ENCODE peak calls at places on chromosomes 11 and 22, in five cellular contexts. One of them, this sample, is unnamed.

GRCh38 chr11:86519064-86519911 is 144.6 kb downstream of the CCDC81 start:
- DNase-seq in MV-4-11: no peak
- DNase-seq in amniotic stem cell: peak
- DNase-seq in T follicular helper cell: no peak
- DNase-seq in activated T-cell treated with anti-CD3 and anti-CD28 coated beads for 1 hour: no peak
- DNase-seq in this sample: no peak

GRCh38 chr11:96284401-96284800 is 58.6 kb downstream of the MAML2 start:
- DNase-seq in MV-4-11: no peak
- DNase-seq in amniotic stem cell: no peak
- DNase-seq in T follicular helper cell: no peak
- DNase-seq in activated T-cell treated with anti-CD3 and anti-CD28 coated beads for 1 hour: no peak
- DNase-seq in this sample: no peak

GRCh38 chr22:27876684-27877083 is 42.4 kb downstream of the PITPNB start:
- DNase-seq in MV-4-11: no peak
- DNase-seq in amniotic stem cell: no peak
- DNase-seq in T follicular helper cell: no peak
- DNase-seq in activated T-cell treated with anti-CD3 and anti-CD28 coated beads for 1 hour: no peak
- DNase-seq in this sample: no peak

GRCh38 chr11:59829358-59829757 is 15.9 kb downstream of the CBLIF start:
- DNase-seq in MV-4-11: no peak
- DNase-seq in amniotic stem cell: no peak
- DNase-seq in T follicular helper cell: no peak
- DNase-seq in activated T-cell treated with anti-CD3 and anti-CD28 coated beads for 1 hour: no peak
- DNase-seq in this sample: no peak

GRCh38 chr11:73999581-74000306 is 9.1 kb downstream of the UCP3 start:
- DNase-seq in MV-4-11: no peak
- DNase-seq in amniotic stem cell: no peak
- DNase-seq in T follicular helper cell: no peak
- DNase-seq in activated T-cell treated with anti-CD3 and anti-CD28 coated beads for 1 hour: no peak
- DNase-seq in this sample: no peak

GRCh38 chr11:60265373-60266214 is 14.9 kb upstream of the MS4A4A start:
- DNase-seq in MV-4-11: peak
- DNase-seq in amniotic stem cell: no peak
- DNase-seq in T follicular helper cell: no peak
- DNase-seq in activated T-cell treated with anti-CD3 and anti-CD28 coated beads for 1 hour: no peak
- DNase-seq in this sample: peak

GRCh38 chr22:38569181-38569971 is 607 bp downstream of the DMC1 start:
- DNase-seq in MV-4-11: no peak
- DNase-seq in amniotic stem cell: no peak
- DNase-seq in T follicular helper cell: no peak
- DNase-seq in activated T-cell treated with anti-CD3 and anti-CD28 coated beads for 1 hour: no peak
- DNase-seq in this sample: no peak

GRCh38 chr11:114060402-114061052 is 1.0 kb downstream of the ZBTB16 start:
- DNase-seq in MV-4-11: no peak
- DNase-seq in amniotic stem cell: no peak
- DNase-seq in T follicular helper cell: no peak
- DNase-seq in activated T-cell treated with anti-CD3 and anti-CD28 coated beads for 1 hour: no peak
- DNase-seq in this sample: no peak

GRCh38 chr11:11931461-11932055 is 76.9 kb downstream of the DKK3 start:
- DNase-seq in MV-4-11: peak
- DNase-seq in amniotic stem cell: peak
- DNase-seq in T follicular helper cell: no peak
- DNase-seq in activated T-cell treated with anti-CD3 and anti-CD28 coated beads for 1 hour: no peak
- DNase-seq in this sample: peak

GRCh38 chr22:23389271-23390071 is 190.6 kb downstream of the IGLL1 start:
- DNase-seq in MV-4-11: no peak
- DNase-seq in amniotic stem cell: no peak
- DNase-seq in T follicular helper cell: no peak
- DNase-seq in activated T-cell treated with anti-CD3 and anti-CD28 coated beads for 1 hour: no peak
- DNase-seq in this sample: no peak

GRCh38 chr11:2519879-2520735 is 75.3 kb downstream of the KCNQ1 start:
- DNase-seq in MV-4-11: no peak
- DNase-seq in amniotic stem cell: no peak
- DNase-seq in T follicular helper cell: no peak
- DNase-seq in activated T-cell treated with anti-CD3 and anti-CD28 coated beads for 1 hour: no peak
- DNase-seq in this sample: no peak

GRCh38 chr22:30309981-30310672 is 16.6 kb downstream of the TBC1D10A start:
- DNase-seq in MV-4-11: peak
- DNase-seq in amniotic stem cell: no peak
- DNase-seq in T follicular helper cell: no peak
- DNase-seq in activated T-cell treated with anti-CD3 and anti-CD28 coated beads for 1 hour: no peak
- DNase-seq in this sample: no peak

GRCh38 chr11:3913921-3914320 is 58.5 kb downstream of the STIM1 start:
- DNase-seq in MV-4-11: peak
- DNase-seq in amniotic stem cell: no peak
- DNase-seq in T follicular helper cell: no peak
- DNase-seq in activated T-cell treated with anti-CD3 and anti-CD28 coated beads for 1 hour: no peak
- DNase-seq in this sample: no peak

GRCh38 chr11:78231962-78232459 is 43.3 kb downstream of the USP35 start:
- DNase-seq in MV-4-11: peak
- DNase-seq in amniotic stem cell: no peak
- DNase-seq in T follicular helper cell: no peak
- DNase-seq in activated T-cell treated with anti-CD3 and anti-CD28 coated beads for 1 hour: no peak
- DNase-seq in this sample: no peak

GRCh38 chr11:87030458-87031054 is 7.2 kb upstream of the TMEM135 start:
- DNase-seq in MV-4-11: peak
- DNase-seq in amniotic stem cell: no peak
- DNase-seq in T follicular helper cell: no peak
- DNase-seq in activated T-cell treated with anti-CD3 and anti-CD28 coated beads for 1 hour: no peak
- DNase-seq in this sample: no peak

GRCh38 chr11:109859325-109859724 is 233.9 kb upstream of the ZC3H12C start:
- DNase-seq in MV-4-11: no peak
- DNase-seq in amniotic stem cell: no peak
- DNase-seq in T follicular helper cell: no peak
- DNase-seq in activated T-cell treated with anti-CD3 and anti-CD28 coated beads for 1 hour: no peak
- DNase-seq in this sample: no peak

GRCh38 chr11:69696749-69697488 is 6.9 kb downstream of the FGF19 start:
- DNase-seq in MV-4-11: no peak
- DNase-seq in amniotic stem cell: no peak
- DNase-seq in T follicular helper cell: no peak
- DNase-seq in activated T-cell treated with anti-CD3 and anti-CD28 coated beads for 1 hour: no peak
- DNase-seq in this sample: no peak

GRCh38 chr11:112656772-112657428 is 304.3 kb upstream of the NCAM1 start:
- DNase-seq in MV-4-11: no peak
- DNase-seq in amniotic stem cell: no peak
- DNase-seq in T follicular helper cell: no peak
- DNase-seq in activated T-cell treated with anti-CD3 and anti-CD28 coated beads for 1 hour: no peak
- DNase-seq in this sample: no peak

GRCh38 chr11:45298718-45299117 is 12.6 kb upstream of the SYT13 start:
- DNase-seq in MV-4-11: no peak
- DNase-seq in amniotic stem cell: no peak
- DNase-seq in T follicular helper cell: no peak
- DNase-seq in activated T-cell treated with anti-CD3 and anti-CD28 coated beads for 1 hour: no peak
- DNase-seq in this sample: no peak

GRCh38 chr11:113705871-113706654 is at the start of gene TMPRSS5:
- DNase-seq in MV-4-11: no peak
- DNase-seq in amniotic stem cell: no peak
- DNase-seq in T follicular helper cell: no peak
- DNase-seq in activated T-cell treated with anti-CD3 and anti-CD28 coated beads for 1 hour: no peak
- DNase-seq in this sample: no peak

GRCh38 chr11:60810151-60810550 is 25.0 kb downstream of the MS4A10 start:
- DNase-seq in MV-4-11: no peak
- DNase-seq in amniotic stem cell: no peak
- DNase-seq in T follicular helper cell: no peak
- DNase-seq in activated T-cell treated with anti-CD3 and anti-CD28 coated beads for 1 hour: no peak
- DNase-seq in this sample: no peak

GRCh38 chr11:70005107-70005818 is 72.9 kb upstream of the ANO1 start:
- DNase-seq in MV-4-11: no peak
- DNase-seq in amniotic stem cell: peak
- DNase-seq in T follicular helper cell: no peak
- DNase-seq in activated T-cell treated with anti-CD3 and anti-CD28 coated beads for 1 hour: no peak
- DNase-seq in this sample: no peak

GRCh38 chr11:129950319-129951034 is 52.2 kb downstream of the PRDM10 start:
- DNase-seq in MV-4-11: peak
- DNase-seq in amniotic stem cell: no peak
- DNase-seq in T follicular helper cell: no peak
- DNase-seq in activated T-cell treated with anti-CD3 and anti-CD28 coated beads for 1 hour: no peak
- DNase-seq in this sample: peak

GRCh38 chr22:27776410-27776958 is 25.1 kb downstream of the MN1 start:
- DNase-seq in MV-4-11: no peak
- DNase-seq in amniotic stem cell: no peak
- DNase-seq in T follicular helper cell: no peak
- DNase-seq in activated T-cell treated with anti-CD3 and anti-CD28 coated beads for 1 hour: no peak
- DNase-seq in this sample: no peak